ENCODE peak calls at places on chromosomes 1 and 21, in eight cellular contexts. One of them, this sample, is unnamed.
A peak's percentile ranks its signal among the peaks of the same experiment; 100 is the strongest.

GRCh38 chr1:169484683-169485426 is 889 bp downstream of the SLC19A2 start:
- DNase-seq in left ventricle myocardium inferior: peak; percentile 33
- DNase-seq in suprapubic skin: peak; percentile 82
- DNase-seq in GM23248: peak; percentile 89
- DNase-seq in tibial artery: peak; percentile 73
- DNase-seq in heart left ventricle: peak; percentile 67
- DNase-seq in pancreas: no peak
- DNase-seq in CD8-positive, alpha-beta memory T cell: no peak
- DNase-seq in this sample: peak; percentile 74

GRCh38 chr1:217889401-217889800 is 258.3 kb downstream of the SPATA17 start:
- DNase-seq in left ventricle myocardium inferior: no peak
- DNase-seq in pancreas: no peak
- DNase-seq in GM23248: peak; percentile 4
- DNase-seq in suprapubic skin: no peak
- DNase-seq in CD8-positive, alpha-beta memory T cell: no peak
- DNase-seq in tibial artery: no peak
- DNase-seq in heart left ventricle: no peak
- DNase-seq in this sample: no peak

GRCh38 chr1:176778056-176778455 is 315.1 kb downstream of the PAPPA2 start:
- DNase-seq in heart left ventricle: no peak
- DNase-seq in suprapubic skin: no peak
- DNase-seq in left ventricle myocardium inferior: no peak
- DNase-seq in pancreas: no peak
- DNase-seq in GM23248: no peak
- DNase-seq in CD8-positive, alpha-beta memory T cell: no peak
- DNase-seq in tibial artery: no peak
- DNase-seq in this sample: no peak

GRCh38 chr1:185733818-185734709 is at the start of gene HMCN1:
- DNase-seq in GM23248: peak; percentile 82
- DNase-seq in heart left ventricle: peak; percentile 87
- DNase-seq in left ventricle myocardium inferior: peak; percentile 80
- DNase-seq in tibial artery: peak; percentile 79
- DNase-seq in CD8-positive, alpha-beta memory T cell: no peak
- DNase-seq in pancreas: peak; percentile 82
- DNase-seq in suprapubic skin: peak; percentile 85
- DNase-seq in this sample: peak; percentile 93

GRCh38 chr1:111404588-111404987 is 22.9 kb downstream of the OVGP1 start:
- DNase-seq in suprapubic skin: no peak
- DNase-seq in GM23248: no peak
- DNase-seq in tibial artery: no peak
- DNase-seq in heart left ventricle: no peak
- DNase-seq in left ventricle myocardium inferior: no peak
- DNase-seq in pancreas: no peak
- DNase-seq in CD8-positive, alpha-beta memory T cell: no peak
- DNase-seq in this sample: no peak

GRCh38 chr1:41647202-41648135 is 163.0 kb upstream of the EDN2 start:
- DNase-seq in suprapubic skin: peak; percentile 55
- DNase-seq in GM23248: no peak
- DNase-seq in CD8-positive, alpha-beta memory T cell: no peak
- DNase-seq in heart left ventricle: no peak
- DNase-seq in tibial artery: no peak
- DNase-seq in left ventricle myocardium inferior: no peak
- DNase-seq in pancreas: no peak
- DNase-seq in this sample: peak; percentile 3

GRCh38 chr1:63773815-63774616 is at the start of gene ROR1:
- DNase-seq in GM23248: peak; percentile 94
- DNase-seq in pancreas: peak; percentile 97
- DNase-seq in suprapubic skin: peak; percentile 96
- DNase-seq in heart left ventricle: peak; percentile 91
- DNase-seq in left ventricle myocardium inferior: peak; percentile 89
- DNase-seq in tibial artery: peak; percentile 92
- DNase-seq in CD8-positive, alpha-beta memory T cell: peak; percentile 4
- DNase-seq in this sample: peak; percentile 94

GRCh38 chr1:156463874-156464273 is 36.7 kb downstream of the MEF2D start:
- DNase-seq in GM23248: no peak
- DNase-seq in heart left ventricle: no peak
- DNase-seq in suprapubic skin: no peak
- DNase-seq in left ventricle myocardium inferior: no peak
- DNase-seq in tibial artery: peak; percentile 48
- DNase-seq in CD8-positive, alpha-beta memory T cell: no peak
- DNase-seq in pancreas: no peak
- DNase-seq in this sample: no peak

GRCh38 chr1:153697873-153698647 is 19.6 kb downstream of the NPR1 start:
- DNase-seq in tibial artery: peak; percentile 80
- DNase-seq in CD8-positive, alpha-beta memory T cell: no peak
- DNase-seq in left ventricle myocardium inferior: peak; percentile 79
- DNase-seq in suprapubic skin: no peak
- DNase-seq in pancreas: no peak
- DNase-seq in GM23248: peak; percentile 63
- DNase-seq in heart left ventricle: peak; percentile 83
- DNase-seq in this sample: peak; percentile 95

GRCh38 chr1:159826436-159827101 is at the start of gene SLAMF8:
- DNase-seq in pancreas: no peak
- DNase-seq in heart left ventricle: no peak
- DNase-seq in GM23248: peak; percentile 40
- DNase-seq in tibial artery: peak; percentile 61
- DNase-seq in CD8-positive, alpha-beta memory T cell: peak; percentile 75
- DNase-seq in suprapubic skin: no peak
- DNase-seq in left ventricle myocardium inferior: peak; percentile 36
- DNase-seq in this sample: peak; percentile 70

GRCh38 chr1:207941664-207942063 is 30.7 kb upstream of the CD34 start:
- DNase-seq in tibial artery: peak; percentile 82
- DNase-seq in pancreas: no peak
- DNase-seq in CD8-positive, alpha-beta memory T cell: no peak
- DNase-seq in heart left ventricle: peak; percentile 87
- DNase-seq in left ventricle myocardium inferior: peak; percentile 85
- DNase-seq in suprapubic skin: peak; percentile 88
- DNase-seq in GM23248: peak; percentile 62
- DNase-seq in this sample: peak; percentile 96

GRCh38 chr21:23853796-23854379 is 1753.4 kb downstream of the MRPL39 start:
- DNase-seq in tibial artery: no peak
- DNase-seq in suprapubic skin: no peak
- DNase-seq in left ventricle myocardium inferior: no peak
- DNase-seq in GM23248: peak; percentile 1
- DNase-seq in pancreas: no peak
- DNase-seq in heart left ventricle: no peak
- DNase-seq in CD8-positive, alpha-beta memory T cell: peak; percentile 19
- DNase-seq in this sample: no peak

GRCh38 chr1:46599044-46599970 is 4.8 kb downstream of the MKNK1 start:
- DNase-seq in GM23248: no peak
- DNase-seq in CD8-positive, alpha-beta memory T cell: no peak
- DNase-seq in tibial artery: no peak
- DNase-seq in left ventricle myocardium inferior: no peak
- DNase-seq in heart left ventricle: no peak
- DNase-seq in suprapubic skin: no peak
- DNase-seq in pancreas: no peak
- DNase-seq in this sample: no peak

GRCh38 chr1:13700521-13701273 is 709 bp downstream of the PRDM2 start:
- DNase-seq in left ventricle myocardium inferior: peak; percentile 41
- DNase-seq in CD8-positive, alpha-beta memory T cell: peak; percentile 62
- DNase-seq in heart left ventricle: peak; percentile 74
- DNase-seq in GM23248: peak; percentile 63
- DNase-seq in pancreas: peak; percentile 51
- DNase-seq in tibial artery: peak; percentile 58
- DNase-seq in suprapubic skin: no peak
- DNase-seq in this sample: peak; percentile 84

GRCh38 chr1:165871311-165872067 is 44.1 kb downstream of the UCK2 start:
- DNase-seq in GM23248: peak; percentile 30
- DNase-seq in tibial artery: no peak
- DNase-seq in suprapubic skin: no peak
- DNase-seq in heart left ventricle: no peak
- DNase-seq in pancreas: no peak
- DNase-seq in CD8-positive, alpha-beta memory T cell: peak; percentile 61
- DNase-seq in left ventricle myocardium inferior: peak; percentile 50
- DNase-seq in this sample: no peak

GRCh38 chr1:97489834-97490233 is 431.0 kb downstream of the DPYD start:
- DNase-seq in tibial artery: no peak
- DNase-seq in CD8-positive, alpha-beta memory T cell: no peak
- DNase-seq in GM23248: peak; percentile 57
- DNase-seq in left ventricle myocardium inferior: no peak
- DNase-seq in heart left ventricle: no peak
- DNase-seq in suprapubic skin: no peak
- DNase-seq in pancreas: no peak
- DNase-seq in this sample: no peak

GRCh38 chr21:41898998-41899397 is 19.9 kb upstream of the PRDM15 start:
- DNase-seq in heart left ventricle: no peak
- DNase-seq in left ventricle myocardium inferior: no peak
- DNase-seq in GM23248: no peak
- DNase-seq in suprapubic skin: no peak
- DNase-seq in tibial artery: no peak
- DNase-seq in CD8-positive, alpha-beta memory T cell: no peak
- DNase-seq in pancreas: no peak
- DNase-seq in this sample: no peak

GRCh38 chr1:50155564-50155963 is 46.8 kb downstream of the ELAVL4 start:
- DNase-seq in left ventricle myocardium inferior: no peak
- DNase-seq in GM23248: no peak
- DNase-seq in pancreas: no peak
- DNase-seq in tibial artery: no peak
- DNase-seq in heart left ventricle: no peak
- DNase-seq in CD8-positive, alpha-beta memory T cell: no peak
- DNase-seq in suprapubic skin: no peak
- DNase-seq in this sample: no peak
- H3K27ac ChIP-seq in left ventricle myocardium inferior: no peak overlapping the region
- H3K27ac ChIP-seq in GM23248: no peak overlapping the region
- H3K27ac ChIP-seq in pancreas: no peak overlapping the region
- H3K27ac ChIP-seq in tibial artery: no peak overlapping the region
- H3K27ac ChIP-seq in heart left ventricle: no peak overlapping the region
- H3K27ac ChIP-seq in CD8-positive, alpha-beta memory T cell: no peak overlapping the region
- H3K27ac ChIP-seq in suprapubic skin: no peak overlapping the region
- H3K27ac ChIP-seq in this sample: no peak overlapping the region

GRCh38 chr1:183730107-183730724 is 74.7 kb upstream of the RGL1 start:
- DNase-seq in suprapubic skin: no peak
- DNase-seq in CD8-positive, alpha-beta memory T cell: no peak
- DNase-seq in left ventricle myocardium inferior: no peak
- DNase-seq in GM23248: no peak
- DNase-seq in tibial artery: no peak
- DNase-seq in heart left ventricle: no peak
- DNase-seq in pancreas: no peak
- DNase-seq in this sample: no peak

GRCh38 chr1:183734600-183735036 is 70.3 kb upstream of the RGL1 start:
- DNase-seq in suprapubic skin: no peak
- DNase-seq in tibial artery: peak; percentile 54
- DNase-seq in CD8-positive, alpha-beta memory T cell: no peak
- DNase-seq in heart left ventricle: peak; percentile 65
- DNase-seq in pancreas: no peak
- DNase-seq in left ventricle myocardium inferior: peak; percentile 33
- DNase-seq in GM23248: peak; percentile 59
- DNase-seq in this sample: peak; percentile 65

GRCh38 chr1:183733610-183734219 is 71.2 kb upstream of the RGL1 start:
- DNase-seq in suprapubic skin: no peak
- DNase-seq in heart left ventricle: no peak
- DNase-seq in pancreas: no peak
- DNase-seq in left ventricle myocardium inferior: no peak
- DNase-seq in GM23248: no peak
- DNase-seq in CD8-positive, alpha-beta memory T cell: no peak
- DNase-seq in tibial artery: no peak
- DNase-seq in this sample: no peak

GRCh38 chr1:183731151-183731550 is 73.8 kb upstream of the RGL1 start:
- DNase-seq in left ventricle myocardium inferior: no peak
- DNase-seq in pancreas: no peak
- DNase-seq in suprapubic skin: no peak
- DNase-seq in tibial artery: no peak
- DNase-seq in CD8-positive, alpha-beta memory T cell: no peak
- DNase-seq in heart left ventricle: no peak
- DNase-seq in GM23248: no peak
- DNase-seq in this sample: no peak

GRCh38 chr1:183732251-183732650 is 72.7 kb upstream of the RGL1 start:
- DNase-seq in left ventricle myocardium inferior: no peak
- DNase-seq in GM23248: no peak
- DNase-seq in suprapubic skin: no peak
- DNase-seq in pancreas: no peak
- DNase-seq in heart left ventricle: no peak
- DNase-seq in tibial artery: no peak
- DNase-seq in CD8-positive, alpha-beta memory T cell: no peak
- DNase-seq in this sample: no peak
- H3K27me3 ChIP-seq in left ventricle myocardium inferior: no peaks in the 10 kb centered on the region
- H3K27me3 ChIP-seq in GM23248: no peaks in the 10 kb centered on the region
- H3K27me3 ChIP-seq in suprapubic skin: no peaks in the 10 kb centered on the region
- H3K27me3 ChIP-seq in pancreas: no peaks in the 10 kb centered on the region
- H3K27me3 ChIP-seq in heart left ventricle: no peaks in the 10 kb centered on the region
- H3K27me3 ChIP-seq in tibial artery: no peaks in the 10 kb centered on the region
- H3K27me3 ChIP-seq in CD8-positive, alpha-beta memory T cell: no peaks in the 10 kb centered on the region
- H3K27me3 ChIP-seq in this sample: no peaks in the 10 kb centered on the region

DNA sequence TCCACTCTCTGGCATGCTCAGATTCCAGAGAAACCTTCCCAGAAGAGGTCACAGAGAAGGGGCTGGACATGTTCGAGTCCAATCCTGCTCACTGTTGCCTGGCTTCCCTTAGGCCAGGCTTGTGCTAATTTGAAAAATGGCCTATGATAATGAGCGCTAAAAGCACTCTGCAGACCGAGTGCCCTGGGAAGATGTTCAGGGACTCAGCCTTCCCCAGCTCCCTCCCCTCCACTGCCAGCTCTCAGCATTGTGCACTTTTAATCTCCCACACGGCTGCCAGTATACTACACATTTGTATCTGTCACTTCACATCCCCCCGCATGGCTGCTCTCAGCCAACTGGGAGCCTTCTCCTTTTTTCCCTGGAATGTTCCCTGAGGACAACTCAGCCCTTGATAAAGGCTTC is 24.1 kb downstream of the FAM163A start:
- DNase-seq in GM23248: no peak
- DNase-seq in left ventricle myocardium inferior: no peak
- DNase-seq in CD8-positive, alpha-beta memory T cell: no peak
- DNase-seq in pancreas: no peak
- DNase-seq in tibial artery: no peak
- DNase-seq in heart left ventricle: no peak
- DNase-seq in suprapubic skin: no peak
- DNase-seq in this sample: no peak
- H3K4me1 ChIP-seq in GM23248: no peaks in the 10 kb centered on the region
- H3K4me1 ChIP-seq in left ventricle myocardium inferior: no peaks in the 10 kb centered on the region
- H3K4me1 ChIP-seq in CD8-positive, alpha-beta memory T cell: no peaks in the 10 kb centered on the region
- H3K4me1 ChIP-seq in pancreas: no peaks in the 10 kb centered on the region
- H3K4me1 ChIP-seq in tibial artery: no peaks in the 10 kb centered on the region
- H3K4me1 ChIP-seq in heart left ventricle: no peaks in the 10 kb centered on the region
- H3K4me1 ChIP-seq in suprapubic skin: no peaks in the 10 kb centered on the region
- H3K4me1 ChIP-seq in this sample: no peaks in the 10 kb centered on the region

DNA sequence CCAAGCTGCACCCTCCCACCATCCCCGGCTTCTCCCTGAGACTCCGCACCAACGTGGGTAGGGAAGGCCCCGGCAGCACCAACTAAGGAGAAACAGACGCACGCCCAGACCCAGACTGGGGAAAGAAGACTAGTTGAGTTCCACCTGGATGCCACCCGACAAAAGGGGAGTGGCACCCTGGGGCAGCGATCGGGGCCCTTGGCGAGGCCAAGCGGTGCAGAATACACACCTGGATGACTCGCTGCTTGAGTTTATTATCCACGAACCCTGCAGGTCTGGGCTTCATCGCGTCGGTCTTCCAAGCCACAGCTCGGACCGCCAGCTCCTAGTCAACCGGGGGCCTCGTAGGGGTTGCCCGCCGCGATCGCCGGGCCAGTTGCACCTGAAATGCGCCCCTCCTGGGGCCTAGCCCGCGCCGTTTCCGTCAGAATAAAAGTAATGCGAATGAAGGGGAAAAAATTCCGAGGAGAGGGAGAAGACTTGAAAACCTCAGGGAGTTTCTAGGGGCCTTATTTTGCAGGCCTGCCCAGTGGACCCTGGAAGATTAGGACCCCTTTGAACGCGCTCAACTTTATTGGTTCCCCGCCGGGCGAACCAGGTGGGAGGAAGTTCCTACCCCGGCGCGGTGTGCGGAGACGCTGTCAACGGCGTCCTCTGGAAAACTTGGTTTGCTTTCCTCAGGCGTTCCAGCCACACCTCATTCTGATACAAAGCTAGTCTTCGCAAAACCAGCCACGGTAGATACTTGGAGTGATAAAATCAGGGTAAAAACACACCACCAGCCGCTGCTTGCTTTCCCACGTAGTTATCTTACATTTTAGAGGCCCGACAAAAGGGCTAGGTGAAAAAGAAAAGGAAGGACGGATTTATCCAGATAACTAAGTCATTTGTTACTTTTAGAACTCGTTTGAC is at the start of gene NVL:
- DNase-seq in left ventricle myocardium inferior: peak; percentile 81
- DNase-seq in heart left ventricle: peak; percentile 90
- DNase-seq in suprapubic skin: peak; percentile 89
- DNase-seq in tibial artery: peak; percentile 74
- DNase-seq in GM23248: peak; percentile 96
- DNase-seq in CD8-positive, alpha-beta memory T cell: peak; percentile 81
- DNase-seq in pancreas: peak; percentile 88
- DNase-seq in this sample: peak; percentile 86
- H3K27ac ChIP-seq in left ventricle myocardium inferior: peak within 1 kb of the TSS; percentile 97
- H3K27ac ChIP-seq in heart left ventricle: peak within 1 kb of the TSS; percentile 98
- H3K27ac ChIP-seq in suprapubic skin: peak within 1 kb of the TSS; percentile 93
- H3K27ac ChIP-seq in tibial artery: peak within 1 kb of the TSS; percentile 81
- H3K27ac ChIP-seq in GM23248: peak within 1 kb of the TSS; percentile 88
- H3K27ac ChIP-seq in CD8-positive, alpha-beta memory T cell: peak within 1 kb of the TSS; percentile 72
- H3K27ac ChIP-seq in pancreas: peak within 1 kb of the TSS; percentile 94
- H3K27ac ChIP-seq in this sample: peak within 1 kb of the TSS; percentile 98

This sample was measured in right cardiac atrium.